ENCODE peak calls at places on chromosomes 2 and 18, in seven cellular contexts. K is trophoblast cell, E is right lobe of liver, R is neuronal stem cell, W is A549, Z is GM23248, H is heart right ventricle. F is an unnamed sample.

GRCh38 chr2:234980476-234981187 is 28.8 kb downstream of the SH3BP4 start:
- DNase-seq in K (no peak), E (peak; percentile 60), R (no peak), W (no peak), Z (no peak), H (no peak), F (peak; percentile 69)

GRCh38 chr18:61851940-61852451 is 40.8 kb downstream of the RNF152 start:
- DNase-seq in K (no peak), E (no peak), R (no peak), W (no peak), Z (peak; percentile 66), H (no peak), F (peak; percentile 58)

GRCh38 chr2:20027260-20027677 is 14.8 kb upstream of the MATN3 start:
- DNase-seq in K (no peak), E (no peak), R (no peak), W (peak; percentile 32), Z (no peak), H (no peak), F (no peak)

GRCh38 chr18:59267511-59268126 is 5.6 kb downstream of the RAX start:
- DNase-seq in K (no peak), E (no peak), R (no peak), W (peak; percentile 22), Z (peak; percentile 43), H (no peak), F (no peak)

GRCh38 chr2:191150451-191151314 is at the start of gene STAT4:
- DNase-seq in K (peak; percentile 47), E (peak; percentile 48), R (no peak), W (peak; percentile 67), Z (peak; percentile 66), H (peak; percentile 29), F (no peak)

GRCh38 chr2:42901076-42901645 is 108.8 kb upstream of the HAAO start:
- DNase-seq in K (peak; percentile 29), E (no peak), R (no peak), W (no peak), Z (peak; percentile 81), H (no peak), F (no peak)

GRCh38 chr2:36476411-36476810 is 120.8 kb downstream of the CRIM1 start:
- DNase-seq in K (no peak), E (no peak), R (no peak), W (no peak), Z (no peak), H (no peak), F (no peak)

GRCh38 chr18:40012931-40013609 is 1942.0 kb upstream of the PIK3C3 start:
- DNase-seq in K (no peak), E (no peak), R (no peak), W (no peak), Z (peak; percentile 18), H (no peak), F (no peak)

GRCh38 chr2:77018219-77018618 is 504.0 kb downstream of the LRRTM4 start:
- DNase-seq in K (no peak), E (no peak), R (peak; percentile 55), W (no peak), Z (no peak), H (no peak), F (no peak)

GRCh38 chr2:163370169-163370886 is 365.5 kb downstream of the FIGN start:
- DNase-seq in K (peak; percentile 88), E (no peak), R (no peak), W (no peak), Z (no peak), H (no peak), F (no peak)

GRCh38 chr2:7209776-7210555 is 292.8 kb downstream of the RNF144A start:
- DNase-seq in K (no peak), E (no peak), R (no peak), W (no peak), Z (peak; percentile 52), H (no peak), F (peak; percentile 46)

GRCh38 chr18:9993846-9994660 is 80.2 kb downstream of the VAPA start:
- DNase-seq in K (no peak), E (no peak), R (no peak), W (no peak), Z (no peak), H (no peak), F (no peak)

GRCh38 chr2:66854304-66854703 is 419.4 kb downstream of the MEIS1 start:
- DNase-seq in K (no peak), E (no peak), R (no peak), W (no peak), Z (no peak), H (no peak), F (no peak)

GRCh38 chr2:10331702-10332401 is 29.1 kb downstream of the HPCAL1 start:
- DNase-seq in K (peak; percentile 41), E (no peak), R (no peak), W (no peak), Z (no peak), H (no peak), F (no peak)

GRCh38 chr2:239858179-239858578 is 167.0 kb downstream of the NDUFA10 start:
- DNase-seq in K (no peak), E (no peak), R (peak; percentile 63), W (no peak), Z (no peak), H (no peak), F (no peak)

GRCh38 chr2:112137516-112138142 is 556 bp upstream of the FBLN7 start:
- DNase-seq in K (peak; percentile 84), E (no peak), R (no peak), W (no peak), Z (peak; percentile 76), H (no peak), F (no peak)

GRCh38 chr2:133418671-133419070 is 149.6 kb downstream of the NCKAP5 start:
- DNase-seq in K (no peak), E (no peak), R (no peak), W (no peak), Z (peak; percentile 29), H (no peak), F (no peak)

GRCh38 chr2:199465988-199466703 is 8.4 kb upstream of the SATB2 start:
- DNase-seq in K (no peak), E (no peak), R (peak; percentile 8), W (no peak), Z (no peak), H (no peak), F (no peak)

GRCh38 chr2:58479557-58480120 is 238.5 kb upstream of the FANCL start:
- DNase-seq in K (no peak), E (no peak), R (no peak), W (no peak), Z (no peak), H (no peak), F (no peak)

GRCh38 chr18:8752329-8752728 is 47.0 kb downstream of the MTCL1 start:
- DNase-seq in K (no peak), E (no peak), R (no peak), W (no peak), Z (peak; percentile 64), H (no peak), F (no peak)

DNA sequence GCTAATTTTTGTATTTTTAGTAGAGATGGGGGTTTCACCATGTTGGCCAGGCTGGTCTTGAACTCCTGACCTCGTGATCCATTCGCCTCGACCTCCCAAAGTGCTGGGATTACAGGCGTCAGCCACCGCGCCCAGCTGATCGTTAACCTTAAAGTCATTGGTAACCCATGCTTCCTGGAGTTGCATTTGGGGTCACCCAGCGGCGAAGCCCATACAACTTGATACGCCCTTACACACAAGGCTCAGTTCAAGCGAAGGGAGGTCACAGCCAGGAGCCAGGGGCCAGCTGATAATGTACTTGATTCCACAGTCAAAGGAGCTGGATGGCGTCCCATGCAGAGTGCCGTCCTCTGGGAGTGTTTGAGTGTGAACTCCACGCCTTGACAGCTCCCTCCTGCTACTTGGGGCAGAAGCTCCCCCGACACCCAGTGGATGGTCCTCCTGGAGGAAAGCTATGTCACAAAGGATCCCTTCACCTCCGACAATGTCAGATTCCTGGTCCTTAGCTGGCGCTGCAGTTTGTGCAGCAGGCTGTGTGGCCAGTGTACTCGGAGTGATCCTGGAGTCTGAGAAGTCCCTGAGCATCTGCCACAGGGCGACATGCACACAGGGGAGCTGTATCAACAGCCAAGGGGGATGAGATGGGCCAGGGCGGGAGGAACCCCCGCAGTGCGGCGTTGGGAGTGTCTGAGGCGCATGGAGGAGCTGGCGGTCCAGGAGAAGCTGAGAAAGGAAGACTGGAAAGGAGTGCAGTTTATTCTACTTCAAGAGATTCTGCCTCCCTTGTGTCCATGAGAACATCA is 7.9 kb downstream of the CLHC1 start:
- DNase-seq in K (no peak), E (no peak), R (no peak), W (no peak), Z (no peak), H (no peak), F (no peak)
- H3K4me3 ChIP-seq in K (no peak overlapping the region), E (peak overlapping the region; percentile 80), R (no peak overlapping the region), W (peak overlapping the region; percentile 49), Z (peak overlapping the region; percentile 70), H (peak overlapping the region; percentile 67), F (no peak overlapping the region)

DNA sequence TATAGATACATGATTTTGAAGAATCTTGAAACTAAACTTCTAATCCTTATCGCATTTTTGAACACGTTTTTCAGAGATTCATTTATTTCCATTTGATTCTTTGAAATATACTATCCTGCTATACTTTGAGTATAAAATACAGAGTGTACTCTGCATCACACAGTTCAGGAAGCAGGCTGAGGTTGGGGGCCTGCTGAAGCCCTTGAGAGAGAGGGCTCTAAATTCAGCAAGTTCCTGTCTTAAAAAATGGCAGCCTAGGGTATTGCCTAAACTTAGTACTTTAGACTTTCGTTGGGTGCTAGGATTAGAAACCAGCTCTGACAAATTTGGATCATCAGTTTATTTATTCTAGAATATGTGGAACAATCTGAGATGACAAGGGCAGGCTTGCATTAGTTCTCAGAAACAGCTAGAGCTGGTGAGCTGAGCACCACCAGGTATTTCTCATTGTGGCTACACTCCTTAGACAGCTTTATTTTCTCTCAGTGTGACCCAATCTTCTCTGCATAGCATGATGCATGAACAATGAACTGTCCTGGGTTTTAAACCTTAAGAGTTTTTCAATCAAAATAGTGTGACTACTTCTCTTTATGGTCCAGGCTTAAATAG is 49.1 kb downstream of the TFPI start:
- DNase-seq in K (no peak), E (no peak), R (no peak), W (no peak), Z (no peak), H (no peak), F (no peak)
- H3K4me1 ChIP-seq in K (peaks cover 2% of the 10 kb centered on the region), E (no peaks in the 10 kb centered on the region), R (peaks cover 3% of the 10 kb centered on the region), W (peaks cover 43% of the 10 kb centered on the region), Z (peaks cover 16% of the 10 kb centered on the region), H (peaks cover 18% of the 10 kb centered on the region), F (peaks cover 4% of the 10 kb centered on the region)

DNA sequence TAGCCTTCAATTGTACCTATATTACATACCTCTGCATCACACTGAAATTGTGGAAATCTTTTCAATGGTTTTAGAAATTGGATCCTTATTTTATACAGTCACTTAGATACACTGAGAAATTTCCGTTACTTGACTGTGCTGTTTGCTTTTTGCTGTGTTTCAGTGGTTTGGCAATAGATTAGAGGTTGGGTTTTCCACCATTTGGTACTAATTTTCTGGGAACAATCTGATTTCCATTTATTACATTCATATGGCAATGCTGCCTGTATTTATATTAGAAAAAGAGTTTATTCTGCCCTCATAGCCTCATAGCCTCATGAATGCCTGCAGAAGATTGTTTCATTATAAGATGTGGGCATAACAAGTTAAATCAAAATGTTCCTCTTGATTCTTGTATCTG is 285.0 kb downstream of the GULP1 start:
- DNase-seq in K (no peak), E (no peak), R (no peak), W (no peak), Z (peak; percentile 17), H (no peak), F (no peak)
- H3K27ac ChIP-seq in K (no peak overlapping the region), E (no peak overlapping the region), R (no peak overlapping the region), W (no peak overlapping the region), Z (no peak overlapping the region), H (peak overlapping the region; percentile 15), F (no peak overlapping the region)

DNA sequence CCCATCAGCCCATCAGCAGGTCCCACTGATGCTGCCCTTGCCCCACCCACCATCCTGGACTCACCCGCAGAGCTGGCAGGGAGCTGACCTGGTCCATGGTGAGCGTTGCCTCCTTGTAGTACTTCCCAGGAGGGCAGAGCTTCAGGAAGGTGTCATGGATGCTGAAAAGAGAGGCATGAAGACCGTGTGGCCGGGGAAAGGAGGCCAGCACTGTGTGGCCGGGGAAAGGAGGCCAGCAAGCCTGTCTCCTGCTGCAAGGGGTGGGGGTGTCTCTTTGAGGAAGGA is 11.9 kb downstream of the CIB4 start:
- DNase-seq in K (no peak), E (no peak), R (no peak), W (no peak), Z (no peak), H (no peak), F (no peak)
- H3K4me3 ChIP-seq in K (no peak overlapping the region), E (no peak overlapping the region), R (no peak overlapping the region), W (no peak overlapping the region), Z (no peak overlapping the region), H (no peak overlapping the region), F (no peak overlapping the region)

F was measured in SJSA1.